ENCODE peak calls at places on chromosomes 5 and 9, in four cellular contexts. V is ovary; J is CD4-positive, alpha-beta memory T cell; M is HCT116. H is an unnamed sample.
A peak's percentile ranks its signal among the peaks of the same experiment; 100 is the strongest.

GRCh38 chr5:52692618-52693017 is 95.1 kb upstream of the ITGA1 start:
- DNase-seq in V (no peak), J (no peak), M (no peak), H (no peak)

GRCh38 chr5:74040065-74040551 is 414.1 kb downstream of the ARHGEF28 start:
- DNase-seq in V (peak; percentile 53), J (no peak), M (no peak), H (peak; percentile 31)

GRCh38 chr9:136239135-136239962 is 6.3 kb downstream of the QSOX2 start:
- DNase-seq in V (no peak), J (no peak), M (no peak), H (no peak)

GRCh38 chr9:98054376-98054951 is 2.1 kb upstream of the NANS start:
- DNase-seq in V (no peak), J (no peak), M (no peak), H (no peak)

GRCh38 chr5:157900644-157901043 is 41.7 kb upstream of the CLINT1 start:
- DNase-seq in V (no peak), J (no peak), M (no peak), H (no peak)

GRCh38 chr9:104776787-104777186 is 12.9 kb downstream of the NIPSNAP3B start:
- DNase-seq in V (no peak), J (no peak), M (no peak), H (no peak)

GRCh38 chr9:6922680-6923079 is 164.9 kb downstream of the KDM4C start:
- DNase-seq in V (no peak), J (no peak), M (no peak), H (no peak)

GRCh38 chr5:171152382-171152781 is 156.7 kb upstream of the TLX3 start:
- DNase-seq in V (no peak), J (no peak), M (peak; percentile 22), H (no peak)

GRCh38 chr5:177317959-177318377 is 6.3 kb upstream of the MXD3 start:
- DNase-seq in V (no peak), J (peak; percentile 73), M (peak; percentile 63), H (no peak)

GRCh38 chr5:139744471-139745120 is 51.0 kb upstream of the PSD2 start:
- DNase-seq in V (no peak), J (no peak), M (no peak), H (no peak)

DNA sequence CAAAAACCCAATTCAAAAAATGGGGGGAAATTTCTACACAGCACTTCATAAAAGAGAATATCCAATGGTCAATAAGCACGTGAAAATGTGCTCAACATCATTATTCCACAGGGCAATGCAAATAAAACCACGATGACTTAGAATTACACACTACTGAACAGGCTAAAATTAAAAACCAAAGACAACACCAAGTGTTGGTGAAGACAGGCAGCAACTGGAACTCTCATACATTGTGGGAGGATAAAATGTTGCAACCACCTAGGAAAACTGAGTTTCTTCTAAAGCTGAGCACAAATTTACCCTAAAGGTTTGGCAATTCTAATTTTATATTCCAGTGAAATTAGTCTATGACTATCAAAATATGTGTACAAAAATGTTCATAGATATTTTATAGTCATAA is 9.5 kb downstream of the GIN1 start:
- DNase-seq in V (no peak), J (no peak), M (no peak), H (no peak)
- H3K27ac ChIP-seq in V (no peak overlapping the region), J (no peak overlapping the region), M (no peak overlapping the region), H (no peak overlapping the region)

GRCh38 chr9:16133556-16134227 is 580.8 kb downstream of the CCDC171 start:
- DNase-seq in V (peak; percentile 29), J (no peak), M (peak; percentile 70), H (peak; percentile 43)

GRCh38 chr9:16138561-16138960 is 585.7 kb downstream of the CCDC171 start:
- DNase-seq in V (no peak), J (no peak), M (no peak), H (no peak)

GRCh38 chr9:16134351-16134750 is 581.5 kb downstream of the CCDC171 start:
- DNase-seq in V (no peak), J (no peak), M (no peak), H (no peak)

GRCh38 chr9:16136961-16137360 is 584.1 kb downstream of the CCDC171 start:
- DNase-seq in V (no peak), J (no peak), M (no peak), H (no peak)

GRCh38 chr9:16135916-16136315 is 583.1 kb downstream of the CCDC171 start:
- DNase-seq in V (no peak), J (no peak), M (no peak), H (no peak)
- H3K27ac ChIP-seq in V (no peak overlapping the region), J (no peak overlapping the region), M (no peak overlapping the region), H (no peak overlapping the region)

DNA sequence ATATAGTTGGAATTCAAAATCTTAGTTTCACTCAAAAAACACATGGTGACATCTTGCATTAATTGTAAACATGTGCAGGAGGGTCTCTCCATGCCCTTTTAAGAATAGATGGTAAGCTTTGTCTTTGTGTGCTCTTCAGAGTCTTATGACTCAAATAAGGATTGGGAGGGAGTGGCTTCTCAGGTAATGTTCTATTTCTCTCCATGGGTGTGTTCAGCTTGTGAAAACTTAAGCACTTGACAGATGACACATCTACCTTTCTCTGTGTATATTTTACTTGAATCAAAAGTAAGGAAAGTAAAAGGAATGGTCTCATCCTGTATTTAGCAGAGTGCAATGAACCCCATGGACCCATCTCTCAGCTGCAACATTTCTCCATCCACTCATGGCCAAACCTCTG is 82.0 kb downstream of the MAMDC2 start:
- DNase-seq in V (no peak), J (no peak), M (no peak), H (peak; percentile 50)
- H3K27ac ChIP-seq in V (peak overlapping the region; percentile 16), J (no peak overlapping the region), M (no peak overlapping the region), H (peak overlapping the region; percentile 23)

DNA sequence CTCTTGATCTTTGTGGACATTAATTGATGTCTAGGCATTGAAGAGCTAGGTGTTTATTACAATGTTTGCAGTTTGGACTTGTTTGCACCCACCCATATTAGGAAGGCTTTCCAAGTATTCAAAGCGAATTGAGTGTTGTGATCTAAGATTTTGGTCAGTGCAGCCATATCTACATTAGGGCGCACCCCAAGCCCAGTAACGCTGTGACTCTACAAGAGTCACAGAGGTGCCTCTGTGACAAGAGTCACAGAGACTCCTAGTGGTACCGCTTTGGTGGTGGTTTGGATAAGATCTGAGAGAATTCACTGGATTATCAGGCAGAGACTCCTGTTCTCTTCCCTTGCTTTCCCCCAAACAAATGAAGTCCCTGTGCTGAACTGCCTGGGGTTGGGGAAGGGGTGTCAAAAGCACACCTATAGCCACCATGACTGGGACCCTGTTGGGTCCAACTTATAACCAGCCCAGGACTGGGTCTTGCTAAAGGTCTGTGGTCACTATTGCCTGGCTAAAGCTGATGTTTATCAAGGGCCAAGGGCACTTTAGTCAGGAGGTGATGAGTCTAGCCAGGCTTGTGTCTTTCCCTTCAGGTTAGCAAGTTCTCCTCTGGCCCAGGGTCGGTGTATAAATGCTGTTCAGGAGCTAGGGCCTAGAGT is 114.1 kb upstream of the RIOK2 start:
- DNase-seq in V (no peak), J (no peak), M (peak; percentile 60), H (no peak)
- H3K27ac ChIP-seq in V (no peak overlapping the region), J (no peak overlapping the region), M (no peak overlapping the region), H (no peak overlapping the region)

GRCh38 chr9:81590688-81591087 is 98.7 kb downstream of the TLE1 start:
- DNase-seq in V (no peak), J (no peak), M (no peak), H (no peak)

GRCh38 chr9:81589819-81590218 is 99.5 kb downstream of the TLE1 start:
- DNase-seq in V (no peak), J (no peak), M (no peak), H (no peak)

GRCh38 chr9:81589392-81589791 is 100.0 kb downstream of the TLE1 start:
- DNase-seq in V (no peak), J (no peak), M (no peak), H (no peak)

GRCh38 chr9:81586786-81587185 is 102.6 kb downstream of the TLE1 start:
- DNase-seq in V (no peak), J (no peak), M (no peak), H (no peak)

DNA sequence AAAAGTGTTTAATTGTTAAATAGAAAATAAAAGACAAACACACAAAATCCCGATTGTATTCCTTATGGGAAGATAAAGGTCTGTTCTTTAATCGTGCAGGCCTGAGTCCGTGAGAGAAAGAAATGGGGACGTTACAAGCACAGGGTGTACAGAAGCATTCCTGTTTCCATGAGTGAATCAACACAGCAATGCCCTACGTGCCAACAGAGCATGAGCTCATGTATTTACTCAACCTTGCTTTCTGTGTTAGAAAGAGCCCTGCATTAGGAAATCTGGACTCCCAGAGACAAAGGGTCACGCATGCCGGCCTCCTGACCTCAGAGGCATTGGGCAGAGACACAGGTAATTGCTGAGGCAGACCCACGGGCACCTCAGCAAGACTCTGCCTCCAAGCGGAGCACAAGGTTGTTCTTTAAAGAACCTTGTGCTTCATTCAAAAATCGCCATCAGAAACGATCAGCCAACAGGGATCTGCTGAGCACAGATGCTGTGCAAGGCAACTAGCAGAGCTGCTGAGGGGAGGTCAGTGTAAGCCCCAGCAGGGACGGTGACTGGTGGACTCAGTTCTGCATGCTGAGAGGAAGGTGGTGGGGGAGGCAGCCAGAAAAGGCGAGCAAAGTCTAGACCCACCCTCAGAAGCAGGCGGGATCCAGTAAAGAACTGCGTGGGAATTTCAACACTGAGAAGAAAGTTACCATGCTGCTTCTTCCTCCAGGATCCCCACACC is 101.0 kb downstream of the TLE1 start:
- DNase-seq in V (no peak), J (no peak), M (no peak), H (peak; percentile 64)
- H3K27ac ChIP-seq in V (no peak overlapping the region), J (no peak overlapping the region), M (no peak overlapping the region), H (peak overlapping the region; percentile 54)